ENCODE peak calls at places on chromosomes 11 and 22, in five cellular contexts. Y is fibroblast of mammary gland, Z is AG09309, K is prostate gland, W is AG04450. G is an unnamed sample.

GRCh38 chr11:65424200-65425104 is 1.9 kb downstream of the NEAT1 start:
- DNase-seq in Y (peak), W (no peak), K (no peak), Z (peak), G (no peak)

GRCh38 chr11:10688401-10688800 is 5.2 kb downstream of the IRAG1 start:
- DNase-seq in Z (no peak), Y (no peak), K (no peak), W (no peak), G (no peak)

GRCh38 chr11:1271002-1271401 is 38.4 kb downstream of the TOLLIP start:
- DNase-seq in K (no peak), W (no peak), Z (no peak), Y (no peak), G (no peak)

GRCh38 chr11:115660072-115660805 is 156.0 kb upstream of the CADM1 start:
- DNase-seq in K (no peak), Y (no peak), Z (no peak), W (no peak), G (no peak)

GRCh38 chr11:131408011-131408640 is 37.7 kb downstream of the NTM start:
- DNase-seq in Y (peak), Z (peak), W (no peak), K (no peak), G (no peak)

GRCh38 chr11:46657186-46657585 is 39.8 kb downstream of the ATG13 start:
- DNase-seq in W (no peak), K (no peak), Y (no peak), Z (no peak), G (no peak)

GRCh38 chr11:42498971-42499370 is 812.8 kb upstream of the API5 start:
- DNase-seq in K (no peak), W (no peak), Z (no peak), Y (no peak), G (no peak)

GRCh38 chr22:17980638-17981051 is 43.7 kb downstream of the MICAL3 start:
- DNase-seq in Z (no peak), W (no peak), K (peak), Y (peak), G (no peak)

GRCh38 chr22:50114221-50114981 is 24.6 kb downstream of the MOV10L1 start:
- DNase-seq in Y (peak), W (peak), K (no peak), Z (peak), G (peak)

GRCh38 chr11:43691332-43691731 is 10.8 kb downstream of the HSD17B12 start:
- DNase-seq in W (no peak), Y (no peak), K (no peak), Z (no peak), G (no peak)

GRCh38 chr11:78476066-78476465 is 58.4 kb upstream of the GAB2 start:
- DNase-seq in Z (no peak), Y (peak), W (no peak), K (no peak), G (no peak)

GRCh38 chr11:56543157-56543556 is at the start of gene OR5M11:
- DNase-seq in Y (no peak), K (no peak), Z (no peak), W (no peak), G (no peak)

GRCh38 chr11:11251394-11251970 is 101.6 kb downstream of the CSNK2A3 start:
- DNase-seq in W (no peak), Y (no peak), Z (no peak), K (no peak), G (no peak)

GRCh38 chr22:50710886-50711285 is 27.1 kb upstream of the ACR start:
- DNase-seq in W (no peak), Z (no peak), Y (no peak), K (no peak), G (no peak)

GRCh38 chr11:133021503-133021902 is 510.8 kb downstream of the OPCML start:
- DNase-seq in K (no peak), Y (no peak), W (no peak), Z (no peak), G (no peak)

GRCh38 chr11:124311269-124311668 is 2.5 kb downstream of the OR8D1 start:
- DNase-seq in K (no peak), Y (no peak), W (no peak), Z (no peak), G (no peak)

GRCh38 chr11:67632982-67633755 is 3.4 kb upstream of the NUDT8 start:
- DNase-seq in Y (no peak), Z (no peak), K (no peak), W (no peak), G (no peak)

GRCh38 chr22:38228873-38229740 is 27.3 kb downstream of the MAFF start:
- DNase-seq in Y (peak), W (no peak), K (peak), Z (peak), G (no peak)

GRCh38 chr11:122979815-122980656 is 1.6 kb downstream of the BSX start:
- DNase-seq in W (no peak), K (no peak), Z (no peak), Y (no peak), G (no peak)

GRCh38 chr11:111851636-111852035 is 19.7 kb downstream of the ALG9 start:
- DNase-seq in Z (no peak), K (no peak), Y (peak), W (no peak), G (no peak)

GRCh38 chr11:69321877-69322350 is 28.0 kb downstream of the MYEOV start:
- DNase-seq in Y (peak), W (peak), Z (peak), K (no peak), G (peak)

GRCh38 chr11:5686426-5686825 is 1.6 kb upstream of the TRIM5 start:
- DNase-seq in W (no peak), Z (no peak), Y (no peak), K (no peak), G (no peak)

GRCh38 chr11:66854729-66855211 is 2.1 kb upstream of the LRFN4 start:
- DNase-seq in Z (no peak), Y (no peak), W (no peak), K (no peak), G (no peak)

GRCh38 chr11:69040581-69041260 is 8.0 kb upstream of the TPCN2 start:
- DNase-seq in Z (peak), Y (peak), K (no peak), W (peak), G (peak)

GRCh38 chr11:77278595-77279506 is 22.6 kb downstream of the GDPD4 start:
- DNase-seq in W (no peak), Z (no peak), K (no peak), Y (peak), G (no peak)

GRCh38 chr11:120384476-120384875 is 48.3 kb downstream of the ARHGEF12 start:
- DNase-seq in K (no peak), Z (no peak), W (no peak), Y (no peak), G (no peak)

GRCh38 chr11:62830904-62831519 is 839 bp downstream of the STX5 start:
- DNase-seq in Z (no peak), Y (no peak), K (no peak), W (no peak), G (no peak)

GRCh38 chr11:131495417-131495816 is 125.0 kb downstream of the NTM start:
- DNase-seq in W (no peak), Y (no peak), Z (no peak), K (no peak), G (no peak)

GRCh38 chr11:132402056-132402684 is 1031.8 kb downstream of the NTM start:
- DNase-seq in Y (no peak), K (no peak), W (peak), Z (peak), G (peak)

GRCh38 chr22:30826670-30827355 is 132.1 kb downstream of the OSBP2 start:
- DNase-seq in K (no peak), W (no peak), Y (no peak), Z (no peak), G (no peak)

GRCh38 chr22:38696606-38697005 is 4.1 kb downstream of the JOSD1 start:
- DNase-seq in Y (peak), W (no peak), Z (peak), K (no peak), G (no peak)

GRCh38 chr11:128634395-128634794 is 47.0 kb upstream of the ETS1 start:
- DNase-seq in Y (no peak), Z (no peak), W (no peak), K (no peak), G (no peak)

GRCh38 chr11:109815529-109816105 is 277.6 kb upstream of the ZC3H12C start:
- DNase-seq in W (no peak), K (no peak), Z (no peak), Y (no peak), G (no peak)

GRCh38 chr11:111298466-111299110 is at the start of gene POU2AF3:
- DNase-seq in K (no peak), W (no peak), Z (no peak), Y (no peak), G (no peak)

GRCh38 chr11:78902771-78903507 is 328.3 kb upstream of the NARS2 start:
- DNase-seq in Y (no peak), W (no peak), K (no peak), Z (no peak), G (no peak)

GRCh38 chr22:43988960-43989359 is 33.7 kb downstream of the SAMM50 start:
- DNase-seq in K (no peak), W (no peak), Y (no peak), Z (no peak), G (no peak)

GRCh38 chr22:42236268-42236667 is 34.2 kb downstream of the TCF20 start:
- DNase-seq in Y (no peak), W (no peak), K (no peak), Z (no peak), G (no peak)

GRCh38 chr11:27699926-27700350 is 317 bp downstream of the BDNF start:
- DNase-seq in Y (no peak), K (no peak), Z (no peak), W (no peak), G (no peak)
- H3K4me3 ChIP-seq in Y (peak), K (peak), Z (peak), W (peak), G (peak)

GRCh38 chr11:72543849-72544535 is 109.7 kb upstream of the CLPB start:
- DNase-seq in K (no peak), W (no peak), Z (no peak), Y (no peak), G (no peak)
- H3K4me3 ChIP-seq in K (no peak), W (no peak), Z (no peak), Y (no peak), G (no peak)

DNA sequence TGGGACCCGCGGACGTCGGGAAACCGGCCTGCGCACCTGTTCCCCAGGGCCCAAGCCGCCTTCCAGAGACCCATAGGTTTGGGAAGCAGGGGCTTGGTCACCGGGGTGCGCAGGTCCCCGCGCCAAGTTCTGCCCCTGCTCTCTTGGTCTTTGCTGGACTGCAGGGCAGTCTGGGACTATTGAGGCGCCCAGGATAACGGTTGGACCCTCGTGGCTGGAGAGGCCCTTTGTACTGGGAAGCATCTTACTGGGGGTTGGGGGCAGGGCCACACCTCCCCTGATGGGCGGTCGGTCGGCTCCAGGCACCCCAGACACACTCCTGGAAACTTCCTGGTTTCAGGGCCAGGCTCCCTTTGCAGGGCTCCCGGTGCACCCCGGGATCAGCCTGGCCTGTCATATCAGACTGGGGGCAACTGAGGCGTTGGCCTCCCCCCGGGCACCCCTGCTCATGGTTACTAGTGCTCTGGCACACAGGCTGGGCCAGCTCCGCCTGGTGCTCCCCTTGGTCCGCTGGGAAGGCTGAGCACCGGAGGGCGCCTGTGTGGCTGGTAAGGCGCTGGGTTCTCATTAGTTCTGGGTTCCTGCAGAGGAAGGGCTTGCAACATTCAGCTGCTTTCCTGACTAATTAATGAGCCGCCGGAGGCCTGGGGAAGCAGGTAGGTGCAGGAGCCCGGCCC is 1250.5 kb downstream of the BRD1 start:
- DNase-seq in K (no peak), W (no peak), Z (no peak), Y (no peak), G (no peak)
- H3K4me3 ChIP-seq in K (peak), W (no peak), Z (no peak), Y (no peak), G (no peak)

GRCh38 chr11:73141309-73142127 is 600 bp downstream of the FCHSD2 start:
- DNase-seq in Y (peak), Z (no peak), W (no peak), K (peak), G (no peak)
- H3K4me3 ChIP-seq in Y (peak), Z (peak), W (peak), K (peak), G (peak)

GRCh38 chr11:17351171-17351509 is 460 bp upstream of the NCR3LG1 start:
- DNase-seq in K (no peak), Y (no peak), Z (no peak), W (no peak), G (no peak)
- H3K4me3 ChIP-seq in K (peak), Y (peak), Z (peak), W (peak), G (peak)

GRCh38 chr22:35542157-35542971 is 1.7 kb downstream of the RASD2 start:
- DNase-seq in Y (no peak), W (no peak), Z (no peak), K (no peak), G (no peak)
- H3K4me3 ChIP-seq in Y (no peak), W (no peak), Z (no peak), K (peak), G (no peak)